ENCODE peak calls at places on chromosomes 7 and 10, in five cellular contexts. Z is neural progenitor cell, L is AG10803, B is cardiac fibroblast, P is nephron progenitor cell. C is an unnamed sample.

GRCh38 chr7:1977876-1978441 is 254.8 kb downstream of the MAD1L1 start:
- DNase-seq in Z (no peak), P (no peak), B (no peak), L (no peak), C (no peak)

GRCh38 chr7:80429186-80429585 is 82.7 kb downstream of the GNAT3 start:
- DNase-seq in B (no peak), L (no peak), P (no peak), Z (no peak), C (no peak)

GRCh38 chr7:149566103-149566502 is 68.5 kb upstream of the ZNF746 start:
- DNase-seq in P (no peak), B (no peak), L (no peak), Z (no peak), C (no peak)

GRCh38 chr10:131048595-131048994 is 262.9 kb downstream of the TCERG1L start:
- DNase-seq in L (no peak), Z (peak), B (no peak), P (no peak), C (no peak)

GRCh38 chr7:78279035-78279434 is 480.5 kb downstream of the PHTF2 start:
- DNase-seq in B (peak), L (peak), P (no peak), Z (no peak), C (peak)

GRCh38 chr10:132944510-132944909 is 2.1 kb upstream of the CFAP46 start:
- DNase-seq in B (no peak), Z (no peak), P (no peak), L (no peak), C (no peak)

GRCh38 chr7:43758029-43758860 is at the start of gene BLVRA:
- DNase-seq in Z (peak), L (peak), B (peak), P (peak), C (peak)

GRCh38 chr7:132228240-132228639 is 348.0 kb downstream of the PLXNA4 start:
- DNase-seq in Z (no peak), P (no peak), B (no peak), L (no peak), C (no peak)

GRCh38 chr7:50540785-50541579 is 24.2 kb downstream of the DDC start:
- DNase-seq in P (no peak), B (no peak), Z (no peak), L (no peak), C (no peak)

GRCh38 chr10:77507313-77507712 is 130.3 kb downstream of the KCNMA1 start:
- DNase-seq in P (no peak), Z (no peak), L (no peak), B (no peak), C (no peak)

GRCh38 chr7:141217938-141218337 is 144.1 kb downstream of the TMEM178B start:
- DNase-seq in B (no peak), P (no peak), Z (no peak), L (no peak), C (no peak)

GRCh38 chr7:141218941-141219340 is 145.1 kb downstream of the TMEM178B start:
- DNase-seq in L (no peak), B (no peak), Z (no peak), P (no peak), C (no peak)

GRCh38 chr7:141221007-141221612 is 147.2 kb downstream of the TMEM178B start:
- DNase-seq in B (no peak), P (peak), L (no peak), Z (peak), C (no peak)

GRCh38 chr7:141225916-141226618 is 152.2 kb downstream of the TMEM178B start:
- DNase-seq in Z (no peak), L (no peak), B (no peak), P (no peak), C (no peak)

GRCh38 chr7:141220263-141220662 is 146.4 kb downstream of the TMEM178B start:
- DNase-seq in P (no peak), L (no peak), Z (peak), B (peak), C (no peak)
- TF ChIP-seq CTCF in P (peak), L (no peak), Z (peak), B (peak), C (no peak)

GRCh38 chr7:102449136-102449535 is 15.5 kb downstream of the ALKBH4 start:
- DNase-seq in Z (no peak), L (no peak), P (no peak), B (no peak), C (no peak)

GRCh38 chr7:102447311-102447710 is 13.9 kb downstream of the ORAI2 start:
- DNase-seq in L (no peak), B (no peak), P (no peak), Z (no peak), C (no peak)

GRCh38 chr7:102451371-102452054 is 13.2 kb downstream of the ALKBH4 start:
- DNase-seq in Z (peak), P (peak), L (peak), B (no peak), C (peak)

GRCh38 chr7:102452451-102452850 is 12.2 kb downstream of the ALKBH4 start:
- DNase-seq in Z (no peak), P (no peak), B (no peak), L (no peak), C (no peak)

DNA sequence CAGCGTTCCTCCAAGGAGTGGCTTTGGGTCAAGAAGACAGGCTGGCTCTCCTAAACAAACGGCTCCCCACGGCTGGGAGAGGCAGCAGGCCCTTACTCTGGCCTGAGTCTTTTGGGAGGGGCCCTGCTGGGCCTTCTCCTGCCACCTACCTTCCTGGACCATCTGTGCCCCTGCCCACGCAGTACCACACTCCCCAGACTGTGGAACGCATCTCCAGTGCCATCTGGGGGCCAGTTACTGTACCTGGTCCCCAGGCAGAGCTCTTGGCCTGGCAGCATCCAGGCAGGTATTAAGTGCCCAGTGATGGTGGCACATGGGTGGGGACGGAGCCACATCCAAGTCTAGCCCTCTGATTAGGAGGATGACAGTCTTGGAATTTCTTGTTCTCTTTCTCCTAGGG is 14.4 kb downstream of the ALKBH4 start:
- DNase-seq in B (no peak), Z (no peak), P (no peak), L (no peak), C (peak)
- TF ChIP-seq CTCF in B (peak), Z (peak), P (no peak), L (peak), C (no peak)

DNA sequence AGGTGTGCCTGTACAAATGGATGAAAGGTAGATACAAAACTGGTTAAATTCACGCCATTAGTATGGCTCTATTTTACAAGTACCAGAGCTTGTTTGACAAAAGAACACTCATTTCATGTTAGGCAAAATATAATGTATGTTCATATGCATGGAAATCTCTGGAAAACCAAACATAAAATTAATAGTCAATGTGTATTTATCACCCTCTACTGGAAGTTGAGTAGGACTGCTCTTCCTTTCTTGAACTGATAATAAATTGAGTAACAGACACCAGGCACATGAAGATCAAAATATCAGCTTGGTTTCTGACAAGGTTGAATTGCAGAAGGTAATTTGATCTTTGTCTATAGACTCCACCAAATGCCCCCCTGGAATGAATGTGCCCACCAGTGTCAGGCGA is 19.8 kb upstream of the AKR1B1 start:
- DNase-seq in Z (no peak), B (peak), L (no peak), P (no peak), C (no peak)
- TF ChIP-seq CTCF in Z (no peak), B (peak), L (peak), P (no peak), C (peak)

DNA sequence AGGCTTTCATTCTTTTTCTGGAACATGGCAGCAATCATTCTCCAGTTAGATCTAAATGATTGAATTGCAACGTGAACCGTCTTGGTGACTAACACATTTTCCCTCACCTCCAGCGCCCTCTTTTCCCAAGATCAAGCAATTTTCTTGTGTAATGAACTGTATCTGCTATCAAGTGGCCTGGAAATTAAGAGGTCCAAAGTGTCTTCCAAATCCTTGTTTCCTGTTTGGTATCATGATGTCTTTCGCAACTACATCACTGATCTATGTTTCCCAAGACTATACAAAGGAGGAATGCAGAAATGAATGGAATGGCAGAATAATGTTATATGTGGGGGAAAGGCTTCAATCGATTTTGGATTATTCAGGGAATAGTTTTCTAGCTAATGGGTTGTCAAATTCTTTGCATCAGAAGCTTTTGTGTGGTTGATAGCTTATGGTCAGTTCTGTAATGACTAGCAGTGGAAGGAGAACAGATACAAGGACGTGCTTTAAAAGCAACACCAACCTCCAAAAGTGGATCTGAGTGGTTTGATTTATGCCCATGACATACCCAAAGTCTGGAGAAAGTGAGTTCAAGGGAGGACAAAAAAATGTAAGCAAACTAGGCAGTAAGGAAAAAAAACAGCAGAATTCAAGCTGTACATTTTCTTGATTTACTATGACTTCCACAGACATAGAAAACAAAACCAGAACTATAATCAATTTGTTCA is 14.6 kb upstream of the ZEB1 start:
- DNase-seq in B (no peak), Z (no peak), L (peak), P (no peak), C (peak)
- TF ChIP-seq CTCF in B (no peak), Z (no peak), L (no peak), P (no peak), C (no peak)

GRCh38 chr7:86926732-86927131 is 132.7 kb downstream of the ELAPOR2 start:
- DNase-seq in L (peak), Z (peak), P (peak), B (peak), C (peak)
- TF ChIP-seq CTCF in L (peak), Z (peak), P (peak), B (peak), C (peak)

DNA sequence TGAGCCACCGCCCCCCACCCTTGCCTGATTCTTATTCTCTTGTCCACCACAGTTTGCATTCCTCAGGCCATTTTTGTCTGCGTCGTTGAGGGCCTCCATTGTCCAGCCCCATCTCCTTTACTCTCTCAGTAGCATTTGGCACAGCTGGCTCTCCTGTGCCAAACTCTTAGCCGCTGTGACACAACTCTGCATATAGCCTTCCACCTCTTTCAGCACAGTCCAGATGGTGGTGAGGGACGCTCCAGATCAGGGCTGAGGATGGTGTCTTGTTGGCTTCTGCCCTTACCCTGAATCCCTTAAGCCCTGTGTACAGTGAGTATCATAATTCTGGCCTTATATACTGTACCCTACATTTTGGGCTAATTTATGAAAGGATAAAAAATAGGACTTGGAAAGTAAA is 45.6 kb downstream of the BMPR1A start:
- DNase-seq in Z (no peak), L (no peak), B (no peak), P (no peak), C (no peak)
- TF ChIP-seq CTCF in Z (no peak), L (no peak), B (no peak), P (no peak), C (no peak)

DNA sequence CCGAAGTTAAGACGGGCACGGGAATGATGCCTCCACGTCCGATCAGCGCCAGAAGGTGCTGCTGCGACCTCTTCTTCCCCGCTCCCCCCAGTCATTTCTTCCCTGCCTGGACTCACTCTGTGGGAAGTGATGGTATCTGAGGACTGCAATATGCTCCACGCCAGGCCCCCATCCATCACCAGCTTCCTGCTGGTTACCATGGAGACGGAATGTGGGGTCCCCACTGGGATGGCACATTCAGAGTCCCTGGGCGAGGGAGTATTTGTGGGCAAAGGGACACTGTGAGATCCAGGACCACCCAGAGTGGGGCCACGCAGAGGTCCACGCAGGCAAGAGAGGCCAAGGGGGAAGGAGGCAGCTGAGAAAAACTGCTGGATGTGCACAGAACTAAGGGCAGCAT is 39.7 kb downstream of the CARD11 start:
- DNase-seq in Z (no peak), L (no peak), P (no peak), B (no peak), C (no peak)
- TF ChIP-seq CTCF in Z (no peak), L (no peak), P (no peak), B (no peak), C (no peak)

DNA sequence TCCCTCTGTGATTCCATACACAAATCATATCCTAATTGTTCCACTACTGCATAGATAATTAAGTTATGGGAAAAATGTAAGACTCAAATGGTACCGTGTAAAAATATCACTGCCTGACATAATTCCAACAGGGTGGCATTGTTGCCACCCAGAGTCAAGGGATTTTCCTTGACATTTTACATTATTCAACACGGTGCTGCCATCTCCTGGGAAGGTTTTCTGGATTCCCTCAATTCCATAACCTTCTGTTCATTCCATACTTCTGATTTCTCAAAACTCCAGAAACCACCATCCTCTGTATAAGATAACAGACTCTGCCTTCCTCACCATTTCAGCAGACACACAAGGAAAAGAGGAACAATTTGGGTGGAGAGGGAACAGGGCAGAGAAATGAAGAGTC is 495.9 kb downstream of the XPNPEP1 start:
- DNase-seq in L (peak), B (peak), Z (no peak), P (no peak), C (peak)
- TF ChIP-seq CTCF in L (peak), B (no peak), Z (peak), P (no peak), C (peak)

GRCh38 chr7:129702316-129702715 is 90.8 kb downstream of the NRF1 start:
- DNase-seq in Z (no peak), P (no peak), B (peak), L (no peak), C (peak)

GRCh38 chr7:129702761-129703338 is 91.3 kb downstream of the NRF1 start:
- DNase-seq in P (no peak), L (no peak), Z (no peak), B (no peak), C (no peak)

GRCh38 chr7:129703751-129704150 is 92.2 kb downstream of the NRF1 start:
- DNase-seq in B (no peak), L (no peak), P (no peak), Z (no peak), C (no peak)

GRCh38 chr7:129698516-129699418 is 87.2 kb downstream of the NRF1 start:
- DNase-seq in Z (no peak), L (no peak), B (no peak), P (no peak), C (no peak)
- TF ChIP-seq CTCF in Z (no peak), L (no peak), B (no peak), P (no peak), C (no peak)

C was measured in foreskin fibroblast.